ENCODE peak calls at places on chromosomes 7 and 10, in four cellular contexts. One of them, this sample, is unnamed. For H3K4me1 and H3K9me3, the result is how much of the 10 kb centered on the place peaks cover.

GRCh38 chr10:46255696-46256355 is 31.0 kb upstream of the ANTXRL start:
- DNase-seq in transverse colon: peak
- DNase-seq in CD8-positive, alpha-beta memory T cell: no peak
- DNase-seq in H9: peak
- DNase-seq in this sample: no peak

GRCh38 chr7:917255-918117 is 37.0 kb downstream of the ADAP1 start:
- DNase-seq in transverse colon: peak
- DNase-seq in CD8-positive, alpha-beta memory T cell: peak
- DNase-seq in H9: no peak
- DNase-seq in this sample: no peak

GRCh38 chr7:94145602-94146001 is 141.4 kb upstream of the BET1 start:
- DNase-seq in transverse colon: no peak
- DNase-seq in CD8-positive, alpha-beta memory T cell: no peak
- DNase-seq in H9: no peak
- DNase-seq in this sample: no peak

GRCh38 chr7:50562126-50562525 is 3.1 kb downstream of the DDC start:
- DNase-seq in transverse colon: no peak
- DNase-seq in CD8-positive, alpha-beta memory T cell: no peak
- DNase-seq in H9: no peak
- DNase-seq in this sample: no peak

GRCh38 chr10:95792874-95793285 is 36.9 kb downstream of the ENTPD1 start:
- DNase-seq in transverse colon: no peak
- DNase-seq in CD8-positive, alpha-beta memory T cell: no peak
- DNase-seq in H9: no peak
- DNase-seq in this sample: no peak

GRCh38 chr7:26713981-26714380 is 150.4 kb downstream of the SKAP2 start:
- DNase-seq in transverse colon: no peak
- DNase-seq in CD8-positive, alpha-beta memory T cell: no peak
- DNase-seq in H9: no peak
- DNase-seq in this sample: no peak

GRCh38 chr7:82625377-82625776 is 181.8 kb upstream of the CACNA2D1 start:
- DNase-seq in transverse colon: no peak
- DNase-seq in CD8-positive, alpha-beta memory T cell: no peak
- DNase-seq in H9: no peak
- DNase-seq in this sample: no peak

GRCh38 chr7:129925416-129926002 is 27.3 kb downstream of the UBE2H start:
- DNase-seq in transverse colon: no peak
- DNase-seq in CD8-positive, alpha-beta memory T cell: no peak
- DNase-seq in H9: no peak
- DNase-seq in this sample: no peak

GRCh38 chr7:18027628-18028027 is at the start of gene PRPS1L1:
- DNase-seq in transverse colon: no peak
- DNase-seq in CD8-positive, alpha-beta memory T cell: no peak
- DNase-seq in H9: no peak
- DNase-seq in this sample: no peak

GRCh38 chr7:50838675-50839377 is 56.1 kb upstream of the GRB10 start:
- DNase-seq in transverse colon: no peak
- DNase-seq in CD8-positive, alpha-beta memory T cell: no peak
- DNase-seq in H9: no peak
- DNase-seq in this sample: no peak

GRCh38 chr10:30158325-30158960 is 99.1 kb upstream of the JCAD start:
- DNase-seq in transverse colon: no peak
- DNase-seq in CD8-positive, alpha-beta memory T cell: no peak
- DNase-seq in H9: no peak
- DNase-seq in this sample: no peak

DNA sequence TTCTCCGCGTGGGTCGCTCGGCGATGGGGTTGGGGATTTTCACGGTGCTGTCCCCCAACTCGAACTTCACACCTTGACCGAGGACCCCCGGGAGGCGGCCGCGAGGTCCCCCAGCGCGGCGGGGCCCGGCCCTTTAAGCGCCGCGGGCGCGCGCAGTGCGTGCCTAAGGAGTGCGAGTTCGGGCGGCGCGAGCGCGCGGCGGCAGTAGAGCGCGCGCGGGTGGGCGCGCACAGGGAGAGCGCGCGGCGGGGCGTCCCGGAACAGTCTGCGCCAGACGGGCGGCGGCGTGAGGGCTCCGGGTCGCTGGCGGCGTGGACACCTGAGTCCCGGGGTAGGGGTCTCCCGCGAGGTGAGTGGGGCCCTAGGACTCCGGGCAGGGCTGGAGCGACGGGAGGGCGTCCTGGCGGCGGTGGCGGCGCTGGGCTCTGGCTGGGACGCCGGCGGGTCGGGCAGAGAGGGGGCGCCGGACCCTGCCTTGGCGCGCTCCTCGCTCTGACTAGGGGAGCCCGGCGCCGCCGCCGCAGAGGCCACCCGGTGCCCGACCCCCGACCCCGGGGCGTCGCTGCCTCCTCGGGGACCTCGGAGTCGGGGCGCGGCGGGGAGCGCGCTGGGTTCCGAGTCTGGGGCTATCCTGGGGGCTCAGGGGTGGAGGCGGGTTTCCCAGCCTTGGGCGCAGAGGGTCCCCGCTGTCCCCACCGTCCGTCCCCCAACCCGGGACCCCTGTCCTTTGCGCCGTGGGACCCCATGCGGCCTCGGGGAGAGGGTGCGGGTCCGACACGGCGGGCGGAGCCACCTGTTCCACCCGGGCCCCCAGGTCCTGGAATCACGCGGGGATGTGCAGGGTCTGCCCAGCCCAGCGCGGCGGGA is at the start of gene PROSER2:
- DNase-seq in transverse colon: peak
- DNase-seq in CD8-positive, alpha-beta memory T cell: peak
- DNase-seq in H9: peak
- DNase-seq in this sample: no peak
- H3K27ac ChIP-seq in transverse colon: peak
- H3K27ac ChIP-seq in CD8-positive, alpha-beta memory T cell: no peak
- H3K27ac ChIP-seq in H9: no peak
- H3K27ac ChIP-seq in this sample: no peak

GRCh38 chr7:107967420-107967819 is 35.5 kb downstream of the LAMB1 start:
- DNase-seq in transverse colon: no peak
- DNase-seq in CD8-positive, alpha-beta memory T cell: no peak
- DNase-seq in H9: no peak
- DNase-seq in this sample: no peak

GRCh38 chr7:107971100-107971499 is 31.9 kb downstream of the LAMB1 start:
- DNase-seq in transverse colon: no peak
- DNase-seq in CD8-positive, alpha-beta memory T cell: no peak
- DNase-seq in H9: no peak
- DNase-seq in this sample: no peak

GRCh38 chr7:107966701-107967100 is 36.3 kb downstream of the LAMB1 start:
- DNase-seq in transverse colon: no peak
- DNase-seq in CD8-positive, alpha-beta memory T cell: no peak
- DNase-seq in H9: peak
- DNase-seq in this sample: no peak

GRCh38 chr7:107969856-107970255 is 33.1 kb downstream of the LAMB1 start:
- DNase-seq in transverse colon: no peak
- DNase-seq in CD8-positive, alpha-beta memory T cell: no peak
- DNase-seq in H9: no peak
- DNase-seq in this sample: no peak

GRCh38 chr7:107968449-107968848 is 34.5 kb downstream of the LAMB1 start:
- DNase-seq in transverse colon: no peak
- DNase-seq in CD8-positive, alpha-beta memory T cell: no peak
- DNase-seq in H9: no peak
- DNase-seq in this sample: no peak
- H3K4me1 ChIP-seq in transverse colon: half or more
- H3K4me1 ChIP-seq in CD8-positive, alpha-beta memory T cell: under half
- H3K4me1 ChIP-seq in H9: under half
- H3K4me1 ChIP-seq in this sample: under half

DNA sequence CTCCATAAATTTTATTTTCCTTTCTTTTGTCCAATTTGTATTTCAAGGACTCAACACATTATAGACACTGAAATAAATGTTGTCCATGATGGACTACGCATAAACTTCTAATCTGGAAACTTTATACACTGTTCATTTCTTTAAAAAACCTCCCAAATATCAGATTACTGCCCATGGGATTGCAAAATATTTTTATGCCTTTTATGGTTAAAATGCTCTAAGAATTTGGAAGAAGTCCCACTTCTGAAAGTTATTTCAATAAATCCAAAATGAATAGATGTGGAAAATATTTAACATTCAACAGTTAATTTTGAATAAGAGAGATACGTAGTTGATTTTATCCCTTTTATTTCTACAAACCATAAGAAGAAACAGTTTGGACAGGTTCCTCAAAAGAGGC is 46.1 kb downstream of the CABCOCO1 start:
- DNase-seq in transverse colon: no peak
- DNase-seq in CD8-positive, alpha-beta memory T cell: no peak
- DNase-seq in H9: no peak
- DNase-seq in this sample: no peak
- H3K9me3 ChIP-seq in transverse colon: under half
- H3K9me3 ChIP-seq in CD8-positive, alpha-beta memory T cell: under half
- H3K9me3 ChIP-seq in H9: under half
- H3K9me3 ChIP-seq in this sample: under half

GRCh38 chr7:44631458-44632115 is 25.2 kb downstream of the OGDH start:
- DNase-seq in transverse colon: no peak
- DNase-seq in CD8-positive, alpha-beta memory T cell: peak
- DNase-seq in H9: no peak
- DNase-seq in this sample: peak
- H3K27ac ChIP-seq in transverse colon: peak
- H3K27ac ChIP-seq in CD8-positive, alpha-beta memory T cell: peak
- H3K27ac ChIP-seq in H9: no peak
- H3K27ac ChIP-seq in this sample: peak

GRCh38 chr7:155804431-155804831 is 7.8 kb downstream of the SHH start:
- DNase-seq in transverse colon: no peak
- DNase-seq in CD8-positive, alpha-beta memory T cell: no peak
- DNase-seq in H9: peak
- DNase-seq in this sample: no peak

GRCh38 chr7:155806096-155806871 is 6.0 kb downstream of the SHH start:
- DNase-seq in transverse colon: no peak
- DNase-seq in CD8-positive, alpha-beta memory T cell: no peak
- DNase-seq in H9: peak
- DNase-seq in this sample: no peak

GRCh38 chr7:155805826-155806095 is 6.5 kb downstream of the SHH start:
- DNase-seq in transverse colon: no peak
- DNase-seq in CD8-positive, alpha-beta memory T cell: no peak
- DNase-seq in H9: no peak
- DNase-seq in this sample: no peak

GRCh38 chr7:155803418-155804376 is 8.6 kb downstream of the SHH start:
- DNase-seq in transverse colon: peak
- DNase-seq in CD8-positive, alpha-beta memory T cell: peak
- DNase-seq in H9: peak
- DNase-seq in this sample: no peak

DNA sequence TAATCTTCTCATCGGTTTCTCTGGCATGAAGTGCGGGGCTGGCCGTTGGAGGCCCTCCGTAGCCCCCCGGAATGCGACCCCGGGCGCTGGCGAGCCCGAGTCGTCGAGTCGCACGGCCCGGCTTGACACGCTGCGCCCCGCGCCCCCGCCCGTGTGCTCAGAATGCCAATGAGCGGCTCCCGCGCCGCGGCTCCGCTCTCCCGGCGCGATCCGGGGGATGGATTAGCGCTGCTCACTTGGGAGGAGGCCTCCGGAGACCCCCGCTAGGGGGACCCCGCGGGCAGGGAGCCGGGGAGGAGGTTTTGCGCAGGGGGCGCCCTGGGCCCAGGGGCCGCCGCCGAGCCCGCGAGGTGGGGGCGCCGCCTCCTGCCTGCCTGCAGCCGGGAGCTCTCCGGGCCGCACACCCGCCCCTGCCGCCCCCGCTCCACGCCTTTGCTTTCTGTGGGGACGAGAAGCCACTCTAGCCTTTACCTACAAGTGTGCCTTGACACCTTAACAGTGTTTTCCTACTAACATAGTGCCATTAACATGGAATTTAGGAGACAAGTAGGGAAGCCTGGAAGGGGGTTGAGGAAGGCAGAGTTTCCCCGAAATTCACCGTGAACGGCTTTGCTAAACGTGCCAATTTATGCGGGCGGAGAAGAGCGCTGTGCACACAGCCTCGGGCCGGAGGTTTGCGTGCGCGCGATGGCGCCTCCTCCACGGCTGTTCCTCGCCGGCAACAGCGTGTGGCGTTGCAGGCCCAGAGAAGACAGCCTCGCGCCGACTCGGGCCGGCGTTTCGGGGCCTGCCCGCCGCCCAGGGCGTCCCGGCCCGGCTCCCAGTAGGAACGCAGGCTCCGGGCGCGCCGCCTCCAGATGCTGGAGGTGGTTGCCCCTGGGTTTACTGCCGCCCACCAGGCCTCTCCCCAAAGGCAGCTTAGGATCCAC is 7.1 kb downstream of the SHH start:
- DNase-seq in transverse colon: peak
- DNase-seq in CD8-positive, alpha-beta memory T cell: no peak
- DNase-seq in H9: peak
- DNase-seq in this sample: no peak
- H3K4me1 ChIP-seq in transverse colon: half or more
- H3K4me1 ChIP-seq in CD8-positive, alpha-beta memory T cell: under half
- H3K4me1 ChIP-seq in H9: under half
- H3K4me1 ChIP-seq in this sample: under half

GRCh38 chr7:6705959-6706665 is 635 bp downstream of the ZNF12 start:
- DNase-seq in transverse colon: peak
- DNase-seq in CD8-positive, alpha-beta memory T cell: peak
- DNase-seq in H9: peak
- DNase-seq in this sample: no peak

DNA sequence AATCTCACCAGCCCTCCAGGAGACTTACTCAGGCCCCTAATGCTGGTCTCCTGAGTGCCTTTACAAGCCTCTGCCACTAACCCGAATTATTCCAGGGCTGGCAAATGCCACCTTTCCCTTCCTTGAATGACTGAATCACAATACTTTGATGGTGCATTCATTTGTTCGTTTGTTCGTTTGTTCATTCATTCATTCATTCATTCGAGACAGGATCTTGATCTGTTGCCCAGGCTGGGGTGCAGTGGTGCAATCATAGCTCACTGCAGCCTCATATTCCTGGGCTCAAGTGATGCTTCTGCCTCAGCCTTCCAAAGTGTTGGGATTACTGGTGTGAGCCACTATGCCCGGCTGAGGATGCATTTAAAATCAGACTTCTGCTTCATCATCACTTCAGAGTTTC is 6.0 kb downstream of the ZNF12 start:
- DNase-seq in transverse colon: no peak
- DNase-seq in CD8-positive, alpha-beta memory T cell: no peak
- DNase-seq in H9: no peak
- DNase-seq in this sample: no peak
- H3K9me3 ChIP-seq in transverse colon: half or more
- H3K9me3 ChIP-seq in CD8-positive, alpha-beta memory T cell: under half
- H3K9me3 ChIP-seq in H9: under half
- H3K9me3 ChIP-seq in this sample: under half

DNA sequence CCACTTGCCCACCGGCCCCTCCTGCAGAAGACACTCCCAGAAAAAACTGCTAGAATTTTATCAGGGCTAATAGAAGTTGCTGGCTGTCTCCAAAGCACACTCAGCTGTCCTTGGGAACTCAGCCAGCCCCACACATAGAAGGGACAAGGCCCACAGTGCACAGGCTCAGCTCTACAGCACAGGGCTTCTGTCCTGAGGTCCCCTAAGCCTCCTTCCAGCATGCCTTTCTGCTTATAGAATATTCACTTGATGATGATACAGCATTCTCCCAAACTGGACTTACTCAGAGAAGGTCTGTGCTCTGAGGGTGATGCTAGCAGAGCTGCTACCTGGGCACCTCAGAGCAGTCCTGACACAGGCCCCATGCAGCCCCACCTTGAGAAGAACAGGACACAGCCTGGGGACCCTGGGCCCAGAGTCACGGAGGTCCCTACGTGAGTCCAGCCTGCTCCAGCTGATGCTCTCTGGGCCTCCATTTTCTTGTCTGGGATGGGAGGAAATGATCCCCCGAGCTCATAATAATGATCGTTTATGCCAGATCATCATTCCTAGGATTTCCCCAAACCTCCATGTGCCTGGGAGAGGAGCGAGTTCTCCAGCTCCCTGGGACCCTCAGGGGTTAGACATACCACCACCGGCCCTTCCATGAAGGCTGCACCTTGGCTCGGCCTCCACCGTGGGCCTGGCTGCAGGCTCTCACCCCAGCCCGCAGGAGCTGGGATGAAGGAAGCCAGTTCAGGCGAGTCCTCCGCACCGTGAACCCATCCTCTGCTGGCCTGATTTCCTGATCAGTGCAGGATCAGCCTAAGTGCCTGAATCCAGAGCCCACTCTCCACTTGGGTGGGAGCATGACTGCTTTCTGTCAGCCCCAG is 145.6 kb downstream of the ZNF248 start:
- DNase-seq in transverse colon: no peak
- DNase-seq in CD8-positive, alpha-beta memory T cell: no peak
- DNase-seq in H9: no peak
- DNase-seq in this sample: no peak
- H3K27ac ChIP-seq in transverse colon: no peak
- H3K27ac ChIP-seq in CD8-positive, alpha-beta memory T cell: no peak
- H3K27ac ChIP-seq in H9: no peak
- H3K27ac ChIP-seq in this sample: no peak